ENCODE peak calls at places on chromosome 22, in four cellular contexts. G, O, M and T are unnamed samples.

GRCh38 chr22:23749747-23750373 is 1.1 kb downstream of the ZNF70 start:
- DNase-seq in G (no peak), O (no peak), M (no peak), T (no peak)

GRCh38 chr22:30312053-30312452 is 14.7 kb downstream of the TBC1D10A start:
- DNase-seq in G (no peak), O (peak), M (no peak), T (no peak)

GRCh38 chr22:29753808-29754657 is 12.8 kb downstream of the ZMAT5 start:
- DNase-seq in G (no peak), O (no peak), M (no peak), T (no peak)

GRCh38 chr22:40660725-40661124 is 18.6 kb upstream of the MCHR1 start:
- DNase-seq in G (no peak), O (no peak), M (no peak), T (no peak)

GRCh38 chr22:44392446-44392921 is 79.7 kb upstream of the SHISAL1 start:
- DNase-seq in G (no peak), O (peak), M (no peak), T (peak)

GRCh38 chr22:44381761-44382454 is 69.2 kb upstream of the SHISAL1 start:
- DNase-seq in G (no peak), O (no peak), M (no peak), T (no peak)

GRCh38 chr22:22669093-22669492 is 24.7 kb downstream of the GGTLC2 start:
- DNase-seq in G (no peak), O (no peak), M (no peak), T (no peak)

GRCh38 chr22:39808087-39808486 is 85.5 kb downstream of the ENTHD1 start:
- DNase-seq in G (peak), O (peak), M (no peak), T (peak)

GRCh38 chr22:29603358-29604191 is at the start of gene NF2:
- DNase-seq in G (peak), O (peak), M (peak), T (peak)

GRCh38 chr22:25546242-25546641 is 18.2 kb upstream of the GRK3 start:
- DNase-seq in G (no peak), O (no peak), M (no peak), T (no peak)

GRCh38 chr22:32378703-32379272 is 21.1 kb downstream of the RFPL3 start:
- DNase-seq in G (peak), O (peak), M (no peak), T (peak)

GRCh38 chr22:41576877-41577276 is 12.8 kb downstream of the PMM1 start:
- DNase-seq in G (peak), O (peak), M (no peak), T (peak)

GRCh38 chr22:49425356-49425755 is 402.3 kb downstream of the BRD1 start:
- DNase-seq in G (no peak), O (no peak), M (no peak), T (no peak)

GRCh38 chr22:48209473-48210271 is 1447.2 kb downstream of the TBC1D22A start:
- DNase-seq in G (no peak), O (no peak), M (no peak), T (no peak)

GRCh38 chr22:28015676-28016601 is 96.9 kb upstream of the PITPNB start:
- DNase-seq in G (no peak), O (no peak), M (no peak), T (no peak)

GRCh38 chr22:30615543-30615954 is 8.6 kb downstream of the TCN2 start:
- DNase-seq in G (no peak), O (no peak), M (no peak), T (no peak)

GRCh38 chr22:22709719-22710445 is 65.5 kb downstream of the GGTLC2 start:
- DNase-seq in G (peak), O (no peak), M (no peak), T (peak)

GRCh38 chr22:44326549-44326881 is 13.8 kb upstream of the SHISAL1 start:
- DNase-seq in G (no peak), O (no peak), M (no peak), T (no peak)

GRCh38 chr22:44107341-44107740 is 73.4 kb upstream of the PARVG start:
- DNase-seq in G (peak), O (no peak), M (peak), T (peak)

GRCh38 chr22:49365910-49366309 is 461.8 kb downstream of the BRD1 start:
- DNase-seq in G (no peak), O (no peak), M (no peak), T (no peak)

GRCh38 chr22:39408807-39409206 is 9.2 kb downstream of the TAB1 start:
- DNase-seq in G (no peak), O (no peak), M (no peak), T (no peak)

GRCh38 chr22:23218867-23219251 is 38.5 kb downstream of the BCR start:
- DNase-seq in G (peak), O (peak), M (no peak), T (peak)

GRCh38 chr22:44425356-44425755 is 72.7 kb downstream of the RTL6 start:
- DNase-seq in G (peak), O (peak), M (no peak), T (no peak)

GRCh38 chr22:22787805-22788459 is 99.7 kb upstream of the IGLL5 start:
- DNase-seq in G (peak), O (peak), M (no peak), T (peak)

GRCh38 chr22:26477341-26477731 is 6.2 kb downstream of the HPS4 start:
- DNase-seq in G (no peak), O (no peak), M (no peak), T (no peak)

GRCh38 chr22:49972163-49973017 is 11.8 kb downstream of the PIM3 start:
- DNase-seq in G (no peak), O (no peak), M (no peak), T (peak)

GRCh38 chr22:44567846-44568493 is 69.9 kb upstream of the RTL6 start:
- DNase-seq in G (peak), O (peak), M (no peak), T (peak)

GRCh38 chr22:24697671-24698082 is 76.8 kb downstream of the PIWIL3 start:
- DNase-seq in G (no peak), O (no peak), M (no peak), T (no peak)

GRCh38 chr22:50000587-50001387 is 11.8 kb downstream of the IL17REL start:
- DNase-seq in G (no peak), O (no peak), M (no peak), T (no peak)

GRCh38 chr22:31337178-31337577 is 9.0 kb downstream of the PATZ1 start:
- DNase-seq in G (no peak), O (peak), M (no peak), T (no peak)

GRCh38 chr22:20175597-20175900 is 24.7 kb upstream of the CCDC188 start:
- DNase-seq in G (no peak), O (peak), M (no peak), T (no peak)

GRCh38 chr22:26199665-26200064 is 30.4 kb downstream of the SEZ6L start:
- DNase-seq in G (peak), O (no peak), M (no peak), T (peak)

GRCh38 chr22:30606455-30607299 is at the start of gene TCN2:
- DNase-seq in G (peak), O (peak), M (peak), T (peak)

GRCh38 chr22:18116634-18117033 is 6.0 kb downstream of the TUBA8 start:
- DNase-seq in G (no peak), O (no peak), M (no peak), T (no peak)
- H3K56ac ChIP-seq in G (no peak), O (no peak), M (no peak), T (no peak)

DNA sequence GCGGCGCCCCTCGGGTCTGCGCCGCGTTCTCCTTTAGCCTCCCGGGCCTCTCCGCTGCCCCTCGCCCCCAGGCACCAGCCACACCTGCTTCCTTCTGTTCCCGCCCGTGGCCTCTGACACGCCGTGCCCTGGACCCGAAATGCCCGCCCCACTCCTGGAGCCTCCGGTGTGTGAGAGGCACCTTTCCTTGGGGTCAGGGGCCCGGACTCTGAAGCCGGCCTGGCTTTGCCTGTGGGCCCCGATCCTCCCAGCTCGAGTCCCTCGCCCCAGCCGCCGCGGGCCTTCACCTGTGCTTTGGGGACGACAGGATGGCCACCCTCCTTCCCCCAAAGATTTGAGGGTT is 661 bp upstream of the CDPF1 start:
- DNase-seq in G (no peak), O (no peak), M (no peak), T (peak)
- H3K56ac ChIP-seq in G (peak), O (no peak), M (no peak), T (no peak)

DNA sequence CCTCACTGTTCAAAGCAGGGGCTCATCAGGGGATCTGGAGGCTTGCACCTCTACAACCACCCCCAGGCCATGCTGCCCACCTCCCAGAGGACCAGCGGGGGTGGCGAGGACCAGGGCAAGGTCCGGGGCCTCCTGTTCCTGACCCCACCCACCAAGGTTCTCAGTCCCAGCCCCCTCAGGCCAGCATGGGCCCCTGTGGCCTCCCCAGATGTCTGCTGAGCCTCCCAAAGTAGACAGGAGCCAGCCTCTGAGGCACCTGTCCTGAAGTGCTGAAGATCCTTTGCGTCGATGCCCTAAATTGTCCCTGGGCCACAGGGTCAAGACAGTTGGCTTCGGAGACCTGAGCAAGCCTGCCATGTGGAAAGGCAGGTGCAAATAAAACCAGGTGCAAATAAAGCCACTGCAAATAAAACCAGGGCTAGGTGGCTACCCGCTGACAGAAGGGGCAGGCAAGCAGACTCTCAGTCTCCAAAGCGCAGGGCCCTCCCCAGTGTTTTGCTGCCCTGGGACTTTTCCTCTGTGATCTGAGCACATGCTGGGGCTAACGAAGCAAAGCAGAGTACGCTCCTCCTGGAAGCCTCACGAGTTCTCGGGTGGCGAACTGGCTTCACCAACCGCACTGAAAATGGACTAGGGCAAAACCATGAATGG is 22.4 kb upstream of the ARFGAP3 start:
- DNase-seq in G (no peak), O (no peak), M (no peak), T (no peak)
- H3K56ac ChIP-seq in G (no peak), O (no peak), M (no peak), T (no peak)

GRCh38 chr22:38144025-38144405 is 33.5 kb upstream of the BAIAP2L2 start:
- DNase-seq in G (peak), O (no peak), M (no peak), T (peak)
- H3K56ac ChIP-seq in G (no peak), O (no peak), M (no peak), T (no peak)